ENCODE peak calls at places on chromosome 7, in five cellular contexts. F is ovary, P is astrocyte, Q is Panc1, E is cardiac muscle cell. X is an unnamed sample. For H3K4me1, the result is how much of the 10 kb centered on the place peaks cover.

GRCh38 chr7:157140118-157140905 is 1.6 kb downstream of the UBE3C start:
- DNase-seq in P (no peak), F (no peak), Q (no peak), E (no peak), X (no peak)

GRCh38 chr7:22990588-22990949 is 23.4 kb downstream of the HYCC1 start:
- DNase-seq in F (no peak), Q (no peak), E (peak), P (peak), X (no peak)

GRCh38 chr7:73941836-73942551 is 81.0 kb downstream of the TMEM270 start:
- DNase-seq in Q (peak), E (peak), F (no peak), P (peak), X (no peak)

GRCh38 chr7:150803161-150803860 is 2.7 kb downstream of the TMEM176A start:
- DNase-seq in F (no peak), E (no peak), Q (no peak), P (no peak), X (no peak)

GRCh38 chr7:118169146-118169545 is 14.8 kb upstream of the LSM8 start:
- DNase-seq in Q (no peak), P (no peak), F (no peak), E (no peak), X (no peak)

GRCh38 chr7:102096706-102097427 is 189.8 kb upstream of the SH2B2 start:
- DNase-seq in Q (no peak), F (no peak), E (no peak), P (no peak), X (no peak)

GRCh38 chr7:83149466-83149865 is 13.2 kb downstream of the PCLO start:
- DNase-seq in F (no peak), E (peak), P (peak), Q (no peak), X (no peak)

GRCh38 chr7:128192497-128193142 is 48.5 kb upstream of the LEP start:
- DNase-seq in F (no peak), E (no peak), Q (no peak), P (no peak), X (no peak)

GRCh38 chr7:148925836-148926235 is 41.7 kb upstream of the EZH2 start:
- DNase-seq in F (no peak), E (no peak), P (no peak), Q (no peak), X (no peak)

GRCh38 chr7:96407427-96407826 is 85.5 kb upstream of the SLC25A13 start:
- DNase-seq in P (peak), E (no peak), Q (no peak), F (no peak), X (no peak)

GRCh38 chr7:71165708-71166107 is 33.8 kb downstream of the GALNT17 start:
- DNase-seq in Q (no peak), P (no peak), F (no peak), E (no peak), X (no peak)

GRCh38 chr7:41832936-41833335 is 130.0 kb upstream of the INHBA start:
- DNase-seq in F (no peak), Q (no peak), P (peak), E (no peak), X (no peak)
- TF ChIP-seq CTCF in F (no peak), Q (no peak), P (no peak), E (no peak), X (no peak)

GRCh38 chr7:29487424-29487823 is 76.2 kb upstream of the PRR15 start:
- DNase-seq in F (no peak), Q (no peak), E (no peak), P (no peak), X (no peak)
- H3K27ac ChIP-seq in F (peak), Q (no peak), E (no peak), P (no peak), X (no peak)

DNA sequence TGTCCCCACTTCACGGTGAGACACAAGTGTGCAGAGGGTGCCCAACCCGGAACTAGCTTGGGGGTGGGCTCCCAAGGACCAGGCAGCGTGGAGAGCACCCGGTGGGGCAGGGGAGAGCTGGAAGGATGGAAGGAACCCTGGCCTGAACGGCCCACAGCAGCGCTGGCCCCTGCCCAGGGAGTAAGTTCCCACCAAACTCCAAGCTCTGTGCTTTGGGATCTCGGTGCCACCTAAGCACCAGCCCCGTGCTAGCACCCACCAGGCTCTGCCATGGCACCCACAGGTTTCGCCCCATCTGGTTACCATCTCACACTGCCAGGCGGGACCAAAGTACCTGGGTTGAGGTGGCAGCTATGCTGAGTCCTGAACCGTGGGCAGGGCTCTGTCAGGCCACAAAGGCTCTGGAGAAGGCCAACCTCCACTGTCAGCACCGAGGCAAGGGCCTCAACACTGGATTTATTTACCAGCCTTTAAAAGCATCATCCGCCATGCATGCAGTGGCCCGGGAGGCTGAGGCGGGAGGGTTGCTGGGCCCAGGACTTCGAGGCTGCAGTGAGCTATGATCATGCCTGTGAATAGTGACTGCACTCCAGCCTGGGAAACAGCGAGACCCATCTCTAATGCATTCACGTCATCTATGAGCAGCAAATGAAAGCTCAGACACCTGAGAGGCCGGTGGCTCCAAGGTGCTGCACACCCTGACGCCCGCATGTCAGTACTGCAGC is 16.0 kb downstream of the GPER1 start:
- DNase-seq in Q (no peak), F (no peak), E (no peak), P (no peak), X (no peak)
- H3K4me1 ChIP-seq in Q (under half), F (under half), E (under half), P (under half), X (under half)

GRCh38 chr7:200704-201103 is 8.3 kb downstream of the FAM20C start:
- DNase-seq in Q (no peak), F (no peak), P (no peak), E (no peak), X (no peak)
- TF ChIP-seq CTCF in Q (peak), F (no peak), P (no peak), E (peak), X (no peak)

GRCh38 chr7:4787541-4787940 is 12.1 kb downstream of the AP5Z1 start:
- DNase-seq in F (no peak), P (no peak), Q (no peak), E (no peak), X (no peak)
- H3K27ac ChIP-seq in F (no peak), P (no peak), Q (no peak), E (no peak), X (no peak)

GRCh38 chr7:33757563-33758165 is 147.7 kb upstream of the BMPER start:
- DNase-seq in F (no peak), P (no peak), Q (peak), E (peak), X (no peak)
- H3K4me1 ChIP-seq in F (under half), P (under half), Q (under half), E (under half), X (under half)